ENCODE peak calls at places on chromosomes 3 and 15, in nine cellular contexts. One of them, this sample, is unnamed.

GRCh38 chr3:5197022-5197421 is 9.5 kb downstream of the EDEM1 start:
- DNase-seq in neuronal stem cell: no peak
- DNase-seq in NT2/D1: no peak
- DNase-seq in H1: no peak
- DNase-seq in iPS DF 6.9: no peak
- DNase-seq in endodermal cell: no peak
- DNase-seq in body of pancreas: no peak
- DNase-seq in adipocyte: peak; percentile 48
- DNase-seq in OCI-LY7: no peak
- DNase-seq in this sample: no peak

GRCh38 chr3:48119495-48120193 is 68.6 kb downstream of the CDC25A start:
- DNase-seq in iPS DF 6.9: no peak
- DNase-seq in adipocyte: peak; percentile 66
- DNase-seq in endodermal cell: no peak
- DNase-seq in H1: no peak
- DNase-seq in NT2/D1: no peak
- DNase-seq in neuronal stem cell: no peak
- DNase-seq in body of pancreas: peak; percentile 18
- DNase-seq in OCI-LY7: no peak
- DNase-seq in this sample: no peak

GRCh38 chr3:15055019-15055557 is 10.0 kb downstream of the MRPS25 start:
- DNase-seq in iPS DF 6.9: no peak
- DNase-seq in H1: no peak
- DNase-seq in endodermal cell: no peak
- DNase-seq in adipocyte: peak; percentile 7
- DNase-seq in body of pancreas: no peak
- DNase-seq in neuronal stem cell: no peak
- DNase-seq in NT2/D1: no peak
- DNase-seq in OCI-LY7: peak; percentile 29
- DNase-seq in this sample: peak; percentile 14

GRCh38 chr3:52546111-52546901 is 9.9 kb downstream of the UQCC5 start:
- DNase-seq in neuronal stem cell: no peak
- DNase-seq in endodermal cell: no peak
- DNase-seq in OCI-LY7: no peak
- DNase-seq in body of pancreas: no peak
- DNase-seq in H1: no peak
- DNase-seq in iPS DF 6.9: no peak
- DNase-seq in adipocyte: peak; percentile 28
- DNase-seq in NT2/D1: no peak
- DNase-seq in this sample: no peak

GRCh38 chr3:191624299-191624698 is 163.3 kb downstream of the PYDC2 start:
- DNase-seq in neuronal stem cell: no peak
- DNase-seq in iPS DF 6.9: no peak
- DNase-seq in adipocyte: no peak
- DNase-seq in OCI-LY7: no peak
- DNase-seq in H1: no peak
- DNase-seq in body of pancreas: no peak
- DNase-seq in endodermal cell: no peak
- DNase-seq in NT2/D1: no peak
- DNase-seq in this sample: no peak

GRCh38 chr15:74208901-74209559 is 6.4 kb upstream of the STRA6 start:
- DNase-seq in adipocyte: peak; percentile 48
- DNase-seq in NT2/D1: no peak
- DNase-seq in iPS DF 6.9: no peak
- DNase-seq in neuronal stem cell: no peak
- DNase-seq in OCI-LY7: no peak
- DNase-seq in body of pancreas: no peak
- DNase-seq in H1: peak; percentile 73
- DNase-seq in endodermal cell: peak; percentile 87
- DNase-seq in this sample: no peak

GRCh38 chr3:172156309-172156998 is 117.1 kb downstream of the FNDC3B start:
- DNase-seq in body of pancreas: peak; percentile 64
- DNase-seq in endodermal cell: peak; percentile 68
- DNase-seq in iPS DF 6.9: no peak
- DNase-seq in adipocyte: no peak
- DNase-seq in NT2/D1: no peak
- DNase-seq in neuronal stem cell: no peak
- DNase-seq in H1: no peak
- DNase-seq in OCI-LY7: no peak
- DNase-seq in this sample: no peak

GRCh38 chr15:36484038-36484778 is 95.2 kb upstream of the CDIN1 start:
- DNase-seq in endodermal cell: no peak
- DNase-seq in NT2/D1: no peak
- DNase-seq in neuronal stem cell: no peak
- DNase-seq in adipocyte: no peak
- DNase-seq in OCI-LY7: no peak
- DNase-seq in body of pancreas: no peak
- DNase-seq in iPS DF 6.9: no peak
- DNase-seq in H1: no peak
- DNase-seq in this sample: no peak

GRCh38 chr3:115792206-115792955 is 169.1 kb downstream of the GAP43 start:
- DNase-seq in H1: no peak
- DNase-seq in endodermal cell: no peak
- DNase-seq in iPS DF 6.9: no peak
- DNase-seq in OCI-LY7: no peak
- DNase-seq in adipocyte: no peak
- DNase-seq in body of pancreas: no peak
- DNase-seq in neuronal stem cell: no peak
- DNase-seq in NT2/D1: no peak
- DNase-seq in this sample: no peak

GRCh38 chr3:30747771-30748281 is 141.4 kb downstream of the TGFBR2 start:
- DNase-seq in iPS DF 6.9: no peak
- DNase-seq in NT2/D1: no peak
- DNase-seq in body of pancreas: no peak
- DNase-seq in neuronal stem cell: no peak
- DNase-seq in OCI-LY7: peak; percentile 37
- DNase-seq in H1: no peak
- DNase-seq in adipocyte: peak; percentile 36
- DNase-seq in endodermal cell: no peak
- DNase-seq in this sample: no peak

GRCh38 chr3:195077611-195078540 is 193.1 kb downstream of the XXYLT1 start:
- DNase-seq in iPS DF 6.9: no peak
- DNase-seq in adipocyte: no peak
- DNase-seq in neuronal stem cell: no peak
- DNase-seq in body of pancreas: no peak
- DNase-seq in NT2/D1: no peak
- DNase-seq in OCI-LY7: no peak
- DNase-seq in H1: no peak
- DNase-seq in endodermal cell: no peak
- DNase-seq in this sample: no peak

GRCh38 chr15:58357529-58358476 is 74.0 kb upstream of the LIPC start:
- DNase-seq in adipocyte: no peak
- DNase-seq in body of pancreas: no peak
- DNase-seq in neuronal stem cell: no peak
- DNase-seq in NT2/D1: peak; percentile 40
- DNase-seq in endodermal cell: peak; percentile 63
- DNase-seq in iPS DF 6.9: no peak
- DNase-seq in OCI-LY7: no peak
- DNase-seq in H1: no peak
- DNase-seq in this sample: no peak

GRCh38 chr3:125585595-125586223 is 9.6 kb downstream of the OSBPL11 start:
- DNase-seq in endodermal cell: peak; percentile 86
- DNase-seq in H1: peak; percentile 65
- DNase-seq in body of pancreas: peak; percentile 62
- DNase-seq in neuronal stem cell: peak; percentile 60
- DNase-seq in adipocyte: peak; percentile 86
- DNase-seq in OCI-LY7: peak; percentile 48
- DNase-seq in iPS DF 6.9: peak; percentile 63
- DNase-seq in NT2/D1: peak; percentile 55
- DNase-seq in this sample: no peak

GRCh38 chr3:99319961-99320360 is 318.4 kb upstream of the COL8A1 start:
- DNase-seq in iPS DF 6.9: no peak
- DNase-seq in neuronal stem cell: no peak
- DNase-seq in adipocyte: peak; percentile 84
- DNase-seq in OCI-LY7: no peak
- DNase-seq in endodermal cell: no peak
- DNase-seq in NT2/D1: no peak
- DNase-seq in H1: no peak
- DNase-seq in body of pancreas: no peak
- DNase-seq in this sample: no peak

GRCh38 chr3:45387171-45387570 is 1.2 kb upstream of the LARS2 start:
- DNase-seq in neuronal stem cell: no peak
- DNase-seq in H1: no peak
- DNase-seq in body of pancreas: no peak
- DNase-seq in adipocyte: no peak
- DNase-seq in OCI-LY7: no peak
- DNase-seq in iPS DF 6.9: no peak
- DNase-seq in NT2/D1: no peak
- DNase-seq in endodermal cell: no peak
- DNase-seq in this sample: no peak

GRCh38 chr3:10697918-10698317 is 118.1 kb upstream of the SLC6A11 start:
- DNase-seq in OCI-LY7: no peak
- DNase-seq in adipocyte: no peak
- DNase-seq in NT2/D1: no peak
- DNase-seq in neuronal stem cell: no peak
- DNase-seq in body of pancreas: no peak
- DNase-seq in iPS DF 6.9: no peak
- DNase-seq in endodermal cell: peak; percentile 76
- DNase-seq in H1: no peak
- DNase-seq in this sample: no peak

GRCh38 chr15:73295630-73296286 is 73.0 kb downstream of the HCN4 start:
- DNase-seq in body of pancreas: no peak
- DNase-seq in neuronal stem cell: no peak
- DNase-seq in H1: no peak
- DNase-seq in iPS DF 6.9: no peak
- DNase-seq in OCI-LY7: no peak
- DNase-seq in NT2/D1: no peak
- DNase-seq in endodermal cell: no peak
- DNase-seq in adipocyte: peak; percentile 58
- DNase-seq in this sample: no peak

GRCh38 chr3:184545769-184546168 is 15.8 kb upstream of the EPHB3 start:
- DNase-seq in OCI-LY7: no peak
- DNase-seq in H1: no peak
- DNase-seq in endodermal cell: peak; percentile 20
- DNase-seq in iPS DF 6.9: no peak
- DNase-seq in adipocyte: no peak
- DNase-seq in body of pancreas: no peak
- DNase-seq in NT2/D1: no peak
- DNase-seq in neuronal stem cell: no peak
- DNase-seq in this sample: no peak

GRCh38 chr3:173826416-173826815 is 428.9 kb downstream of the NLGN1 start:
- DNase-seq in iPS DF 6.9: no peak
- DNase-seq in neuronal stem cell: no peak
- DNase-seq in OCI-LY7: no peak
- DNase-seq in H1: no peak
- DNase-seq in adipocyte: no peak
- DNase-seq in NT2/D1: no peak
- DNase-seq in endodermal cell: no peak
- DNase-seq in body of pancreas: no peak
- DNase-seq in this sample: no peak

GRCh38 chr3:126959144-126959920 is 23.6 kb upstream of the PLXNA1 start:
- DNase-seq in endodermal cell: no peak
- DNase-seq in NT2/D1: no peak
- DNase-seq in neuronal stem cell: no peak
- DNase-seq in adipocyte: no peak
- DNase-seq in H1: no peak
- DNase-seq in iPS DF 6.9: no peak
- DNase-seq in body of pancreas: no peak
- DNase-seq in OCI-LY7: no peak
- DNase-seq in this sample: no peak

GRCh38 chr3:17118771-17119170 is 234.0 kb downstream of the PLCL2 start:
- DNase-seq in H1: peak; percentile 36
- DNase-seq in endodermal cell: no peak
- DNase-seq in NT2/D1: no peak
- DNase-seq in OCI-LY7: no peak
- DNase-seq in adipocyte: no peak
- DNase-seq in neuronal stem cell: no peak
- DNase-seq in iPS DF 6.9: no peak
- DNase-seq in body of pancreas: no peak
- DNase-seq in this sample: no peak

GRCh38 chr3:67489816-67490215 is 164.6 kb downstream of the SUCLG2 start:
- DNase-seq in body of pancreas: no peak
- DNase-seq in H1: no peak
- DNase-seq in NT2/D1: no peak
- DNase-seq in OCI-LY7: no peak
- DNase-seq in adipocyte: peak; percentile 65
- DNase-seq in neuronal stem cell: no peak
- DNase-seq in iPS DF 6.9: no peak
- DNase-seq in endodermal cell: no peak
- DNase-seq in this sample: no peak

DNA sequence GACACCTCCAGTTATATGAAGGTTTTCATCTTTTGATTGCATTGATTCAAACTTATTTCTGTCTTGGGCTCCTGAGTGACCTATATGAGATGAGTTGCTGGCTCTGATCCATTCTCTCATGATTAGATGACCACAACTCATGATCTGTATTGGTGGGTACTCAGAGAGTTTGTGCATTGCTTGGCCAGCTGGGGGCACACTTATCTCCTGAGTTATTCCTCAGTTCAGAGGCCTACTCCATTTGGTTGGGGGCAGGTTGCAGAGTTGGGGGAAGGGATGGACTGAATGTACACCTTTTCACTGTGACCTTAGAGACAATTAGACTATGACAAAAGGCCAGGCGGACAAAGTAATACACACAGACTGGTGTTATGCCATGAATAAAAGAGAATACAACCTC is 166.2 kb upstream of the SEMA6D start:
- DNase-seq in neuronal stem cell: peak; percentile 8
- DNase-seq in body of pancreas: no peak
- DNase-seq in NT2/D1: no peak
- DNase-seq in adipocyte: no peak
- DNase-seq in endodermal cell: peak; percentile 67
- DNase-seq in iPS DF 6.9: peak; percentile 4
- DNase-seq in OCI-LY7: no peak
- DNase-seq in H1: peak; percentile 53
- DNase-seq in this sample: no peak
- H3K9me3 ChIP-seq in neuronal stem cell: no peaks in the 10 kb centered on the region
- H3K9me3 ChIP-seq in body of pancreas: no peaks in the 10 kb centered on the region
- H3K9me3 ChIP-seq in NT2/D1: no peaks in the 10 kb centered on the region
- H3K9me3 ChIP-seq in adipocyte: no peaks in the 10 kb centered on the region
- H3K9me3 ChIP-seq in endodermal cell: no peaks in the 10 kb centered on the region
- H3K9me3 ChIP-seq in iPS DF 6.9: no peaks in the 10 kb centered on the region
- H3K9me3 ChIP-seq in OCI-LY7: no peaks in the 10 kb centered on the region
- H3K9me3 ChIP-seq in H1: no peaks in the 10 kb centered on the region
- H3K9me3 ChIP-seq in this sample: no peaks in the 10 kb centered on the region

GRCh38 chr3:100463002-100463401 is 29.4 kb upstream of the TMEM45A start:
- DNase-seq in adipocyte: peak; percentile 90
- DNase-seq in body of pancreas: peak; percentile 34
- DNase-seq in H1: no peak
- DNase-seq in iPS DF 6.9: peak; percentile 25
- DNase-seq in endodermal cell: peak; percentile 54
- DNase-seq in OCI-LY7: peak; percentile 49
- DNase-seq in NT2/D1: no peak
- DNase-seq in neuronal stem cell: peak; percentile 39
- DNase-seq in this sample: no peak
- H3K9me3 ChIP-seq in adipocyte: peaks cover 10% of the 10 kb centered on the region
- H3K9me3 ChIP-seq in body of pancreas: no peaks in the 10 kb centered on the region
- H3K9me3 ChIP-seq in H1: peaks cover 11% of the 10 kb centered on the region
- H3K9me3 ChIP-seq in iPS DF 6.9: peaks cover 4% of the 10 kb centered on the region
- H3K9me3 ChIP-seq in endodermal cell: peaks cover 12% of the 10 kb centered on the region
- H3K9me3 ChIP-seq in OCI-LY7: peaks cover 2% of the 10 kb centered on the region
- H3K9me3 ChIP-seq in NT2/D1: peaks cover 19% of the 10 kb centered on the region
- H3K9me3 ChIP-seq in neuronal stem cell: peaks cover 3% of the 10 kb centered on the region
- H3K9me3 ChIP-seq in this sample: no peaks in the 10 kb centered on the region

GRCh38 chr3:82378370-82378769 is 616.9 kb upstream of the GBE1 start:
- DNase-seq in H1: no peak
- DNase-seq in OCI-LY7: no peak
- DNase-seq in body of pancreas: no peak
- DNase-seq in endodermal cell: no peak
- DNase-seq in NT2/D1: no peak
- DNase-seq in neuronal stem cell: no peak
- DNase-seq in adipocyte: no peak
- DNase-seq in iPS DF 6.9: no peak
- DNase-seq in this sample: no peak
- H3K9me3 ChIP-seq in H1: peaks cover 41% of the 10 kb centered on the region
- H3K9me3 ChIP-seq in OCI-LY7: peaks cover 10% of the 10 kb centered on the region
- H3K9me3 ChIP-seq in body of pancreas: no peaks in the 10 kb centered on the region
- H3K9me3 ChIP-seq in endodermal cell: peaks cover 48% of the 10 kb centered on the region
- H3K9me3 ChIP-seq in NT2/D1: peaks cover 41% of the 10 kb centered on the region
- H3K9me3 ChIP-seq in neuronal stem cell: peaks cover 11% of the 10 kb centered on the region
- H3K9me3 ChIP-seq in adipocyte: peaks cover 3% of the 10 kb centered on the region
- H3K9me3 ChIP-seq in iPS DF 6.9: peaks cover 7% of the 10 kb centered on the region
- H3K9me3 ChIP-seq in this sample: no peaks in the 10 kb centered on the region

GRCh38 chr3:157188391-157188790 is 28.4 kb upstream of the CCNL1 start:
- DNase-seq in H1: no peak
- DNase-seq in OCI-LY7: no peak
- DNase-seq in NT2/D1: no peak
- DNase-seq in endodermal cell: no peak
- DNase-seq in neuronal stem cell: no peak
- DNase-seq in iPS DF 6.9: no peak
- DNase-seq in body of pancreas: no peak
- DNase-seq in adipocyte: no peak
- DNase-seq in this sample: no peak
- H3K9me3 ChIP-seq in H1: peaks cover 39% of the 10 kb centered on the region
- H3K9me3 ChIP-seq in OCI-LY7: peaks cover 9% of the 10 kb centered on the region
- H3K9me3 ChIP-seq in NT2/D1: peaks cover 60% of the 10 kb centered on the region
- H3K9me3 ChIP-seq in endodermal cell: peaks cover 55% of the 10 kb centered on the region
- H3K9me3 ChIP-seq in neuronal stem cell: peaks cover 62% of the 10 kb centered on the region
- H3K9me3 ChIP-seq in iPS DF 6.9: peaks cover 1% of the 10 kb centered on the region
- H3K9me3 ChIP-seq in body of pancreas: no peaks in the 10 kb centered on the region
- H3K9me3 ChIP-seq in adipocyte: peaks cover 11% of the 10 kb centered on the region
- H3K9me3 ChIP-seq in this sample: peaks cover 11% of the 10 kb centered on the region

This sample was measured in T-helper 17 cell.